ENCODE peak calls at places on chromosomes 7 and 10, in nine cellular contexts. H is GM23338, D is Panc1, C is HCT116, R is HL-60, X is suprapubic skin, Z is sigmoid colon, E is transverse colon, V is HepG2. U is an unnamed sample.
A peak's percentile ranks its signal among the peaks of the same experiment; 100 is the strongest.

GRCh38 chr10:86968271-86968993 is at the start of gene ADIRF:
- DNase-seq in X (peak; percentile 88), R (no peak), V (no peak), E (peak; percentile 84), H (peak; percentile 40), Z (peak; percentile 80), D (no peak), C (peak; percentile 51), U (peak; percentile 93)

GRCh38 chr7:111264111-111264868 is 173.4 kb downstream of the LRRN3 start:
- DNase-seq in E (no peak), H (no peak), R (no peak), D (no peak), C (no peak), V (no peak), X (no peak), Z (no peak), U (no peak)

GRCh38 chr7:129609666-129610065 is 1.9 kb upstream of the NRF1 start:
- DNase-seq in X (no peak), E (no peak), D (no peak), Z (no peak), C (no peak), V (no peak), R (no peak), H (no peak), U (no peak)

GRCh38 chr7:131727189-131727588 is 170.8 kb upstream of the PODXL start:
- DNase-seq in V (no peak), C (no peak), R (no peak), D (no peak), H (no peak), Z (no peak), X (no peak), E (no peak), U (no peak)

GRCh38 chr10:124706876-124707516 is 37.2 kb downstream of the FAM53B start:
- DNase-seq in Z (no peak), C (no peak), E (no peak), X (no peak), D (no peak), V (no peak), R (no peak), H (no peak), U (no peak)

GRCh38 chr7:148334959-148335577 is 255.5 kb upstream of the C7orf33 start:
- DNase-seq in H (no peak), C (no peak), R (no peak), D (no peak), X (no peak), E (no peak), V (no peak), Z (no peak), U (no peak)

GRCh38 chr10:95415631-95416031 is 124.8 kb upstream of the PDLIM1 start:
- DNase-seq in C (no peak), V (no peak), E (no peak), Z (no peak), R (no peak), H (peak; percentile 36), D (no peak), X (peak; percentile 57), U (no peak)

GRCh38 chr10:51860257-51860656 is 160.9 kb upstream of the CSTF2T start:
- DNase-seq in H (no peak), D (no peak), E (no peak), V (no peak), R (no peak), X (peak; percentile 70), Z (peak; percentile 63), C (no peak), U (peak; percentile 89)

GRCh38 chr7:17083392-17084165 is 201.8 kb upstream of the AGR3 start:
- DNase-seq in C (no peak), E (no peak), Z (no peak), X (no peak), D (no peak), R (no peak), V (no peak), H (no peak), U (no peak)

GRCh38 chr7:99244942-99245341 is 27.7 kb upstream of the MYH16 start:
- DNase-seq in V (no peak), R (no peak), D (no peak), X (no peak), C (no peak), Z (no peak), H (no peak), E (no peak), U (no peak)

GRCh38 chr7:2468227-2468626 is 8.0 kb downstream of the GRIFIN start:
- DNase-seq in H (no peak), X (no peak), D (no peak), C (no peak), R (no peak), E (no peak), V (no peak), Z (no peak), U (no peak)

GRCh38 chr10:11893749-11894278 is 70.7 kb downstream of the PROSER2 start:
- DNase-seq in C (no peak), R (no peak), D (no peak), X (no peak), H (no peak), V (no peak), E (no peak), Z (no peak), U (no peak)

GRCh38 chr10:72218756-72219155 is 2.7 kb upstream of the ASCC1 start:
- DNase-seq in Z (no peak), E (no peak), C (no peak), X (no peak), V (no peak), R (no peak), D (no peak), H (no peak), U (no peak)

GRCh38 chr7:23594879-23595604 is 2.1 kb upstream of the CCDC126 start:
- DNase-seq in D (no peak), C (peak; percentile 52), R (peak; percentile 29), X (no peak), Z (no peak), E (no peak), H (no peak), V (peak; percentile 70), U (no peak)

GRCh38 chr7:127550247-127550646 is 35.1 kb downstream of the GCC1 start:
- DNase-seq in H (peak; percentile 27), R (no peak), Z (no peak), E (no peak), X (no peak), C (no peak), D (no peak), V (no peak), U (no peak)

GRCh38 chr10:117168135-117168674 is 29.1 kb upstream of the KCNK18 start:
- DNase-seq in X (peak; percentile 75), D (no peak), V (no peak), E (peak; percentile 60), H (peak; percentile 84), R (no peak), C (no peak), Z (peak; percentile 69), U (no peak)

GRCh38 chr7:137975223-137975622 is 26.7 kb downstream of the CREB3L2 start:
- DNase-seq in X (no peak), C (no peak), H (no peak), E (no peak), R (no peak), Z (peak; percentile 80), D (no peak), V (no peak), U (no peak)

GRCh38 chr7:141695803-141696289 is 6.1 kb downstream of the DENND11 start:
- DNase-seq in R (no peak), H (no peak), X (no peak), V (peak; percentile 77), C (no peak), Z (no peak), E (peak; percentile 37), D (peak; percentile 79), U (no peak)

GRCh38 chr7:68319061-68319460 is 1279.2 kb upstream of the AUTS2 start:
- DNase-seq in C (no peak), V (no peak), H (no peak), D (no peak), E (no peak), Z (no peak), R (no peak), X (no peak), U (no peak)

GRCh38 chr10:33032354-33033254 is 74.6 kb upstream of the ITGB1 start:
- DNase-seq in X (no peak), H (no peak), E (no peak), R (no peak), V (peak; percentile 5), D (peak; percentile 50), C (peak; percentile 36), Z (no peak), U (no peak)

GRCh38 chr7:6416516-6417145 is 31.1 kb downstream of the DAGLB start:
- DNase-seq in X (no peak), H (peak; percentile 78), D (no peak), Z (no peak), C (no peak), V (peak; percentile 9), E (no peak), R (no peak), U (no peak)

GRCh38 chr7:842436-843031 is 10.3 kb downstream of the SUN1 start:
- DNase-seq in R (no peak), D (no peak), V (no peak), H (no peak), C (no peak), E (no peak), Z (peak; percentile 83), X (no peak), U (no peak)

DNA sequence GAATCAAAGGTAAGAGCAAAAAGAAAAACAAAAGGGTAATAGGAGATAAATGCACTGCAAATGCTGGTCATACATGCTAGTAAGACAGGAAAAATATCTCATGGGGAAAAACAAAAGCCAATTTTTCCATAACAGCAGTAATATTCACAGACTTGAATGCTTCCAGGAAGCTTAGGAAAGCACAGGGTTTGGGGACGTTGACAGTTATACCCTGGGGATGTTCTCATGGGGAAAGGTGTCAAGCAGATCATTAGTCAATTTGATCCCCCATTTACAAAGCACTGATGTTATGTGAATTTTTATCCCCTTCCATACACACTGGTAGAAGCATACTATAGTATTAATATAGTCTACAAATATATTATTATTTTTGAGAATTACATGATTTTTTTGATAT is 232.7 kb downstream of the SORCS1 start:
- DNase-seq in V (no peak), D (no peak), H (no peak), R (no peak), C (no peak), X (no peak), Z (no peak), E (no peak), U (no peak)
- TF ChIP-seq POLR2AphosphoS5 in V (no peak), D (no peak), H (no peak), R (no peak), C (no peak), X (no peak), Z (no peak), E (no peak), U (no peak)

GRCh38 chr10:42753507-42754154 is 29.0 kb upstream of the BMS1 start:
- DNase-seq in V (no peak), X (peak; percentile 70), H (peak; percentile 29), R (no peak), C (no peak), Z (no peak), D (no peak), E (no peak), U (no peak)
- TF ChIP-seq CTCF in V (no peak), X (no peak), H (no peak), R (no peak), C (no peak), Z (no peak), D (no peak), E (no peak), U (no peak)

GRCh38 chr10:46523881-46524470 is 32.5 kb downstream of the GPRIN2 start:
- DNase-seq in E (peak; percentile 18), H (no peak), Z (peak; percentile 66), C (peak; percentile 35), R (no peak), X (peak; percentile 57), D (no peak), V (no peak), U (no peak)
- H3K27ac ChIP-seq in E (peak overlapping the region; percentile 52), H (no peak overlapping the region), Z (no peak overlapping the region), C (peak overlapping the region; percentile 65), R (no peak overlapping the region), X (no peak overlapping the region), D (peak overlapping the region; percentile 74), V (no peak overlapping the region), U (no peak overlapping the region)

GRCh38 chr10:17237915-17238444 is 9.9 kb downstream of the VIM start:
- DNase-seq in E (no peak), V (no peak), H (no peak), D (no peak), R (no peak), C (no peak), Z (no peak), X (no peak), U (no peak)
- TF ChIP-seq POLR2AphosphoS5 in E (peak; percentile 5), V (no peak), H (no peak), D (no peak), R (no peak), C (no peak), Z (no peak), X (peak; percentile 22), U (no peak)